ENCODE peak calls at places on chromosomes 12 and 14, in seven cellular contexts. One of them, this sample, is unnamed.

GRCh38 chr12:47742253-47742825 is 16.3 kb downstream of the RAPGEF3 start:
- DNase-seq in IMR-90: no peak
- DNase-seq in neuronal stem cell: no peak
- DNase-seq in mesendoderm: peak
- DNase-seq in trophoblast cell: peak
- DNase-seq in mesenchymal stem cell: peak
- DNase-seq in H1: no peak
- DNase-seq in this sample: peak

GRCh38 chr12:24730461-24730896 is 218.4 kb downstream of the BCAT1 start:
- DNase-seq in IMR-90: no peak
- DNase-seq in neuronal stem cell: no peak
- DNase-seq in mesendoderm: no peak
- DNase-seq in trophoblast cell: no peak
- DNase-seq in mesenchymal stem cell: no peak
- DNase-seq in H1: no peak
- DNase-seq in this sample: no peak

GRCh38 chr14:96574171-96574632 is 72.0 kb downstream of the PAPOLA start:
- DNase-seq in IMR-90: no peak
- DNase-seq in neuronal stem cell: no peak
- DNase-seq in mesendoderm: no peak
- DNase-seq in trophoblast cell: no peak
- DNase-seq in mesenchymal stem cell: peak
- DNase-seq in H1: no peak
- DNase-seq in this sample: no peak

GRCh38 chr12:6821674-6822433 is at the start of gene GPR162:
- DNase-seq in IMR-90: peak
- DNase-seq in neuronal stem cell: peak
- DNase-seq in mesendoderm: peak
- DNase-seq in trophoblast cell: no peak
- DNase-seq in mesenchymal stem cell: peak
- DNase-seq in H1: no peak
- DNase-seq in this sample: peak

GRCh38 chr14:33026850-33027420 is 88.3 kb downstream of the NPAS3 start:
- DNase-seq in IMR-90: no peak
- DNase-seq in neuronal stem cell: no peak
- DNase-seq in mesendoderm: no peak
- DNase-seq in trophoblast cell: no peak
- DNase-seq in mesenchymal stem cell: no peak
- DNase-seq in H1: no peak
- DNase-seq in this sample: no peak

GRCh38 chr14:104681689-104682074 is 7.7 kb upstream of the INF2 start:
- DNase-seq in IMR-90: peak
- DNase-seq in neuronal stem cell: peak
- DNase-seq in mesendoderm: peak
- DNase-seq in trophoblast cell: peak
- DNase-seq in mesenchymal stem cell: peak
- DNase-seq in H1: peak
- DNase-seq in this sample: peak

GRCh38 chr12:29282452-29282851 is 98.5 kb downstream of the ERGIC2 start:
- DNase-seq in IMR-90: no peak
- DNase-seq in neuronal stem cell: no peak
- DNase-seq in mesendoderm: no peak
- DNase-seq in trophoblast cell: no peak
- DNase-seq in mesenchymal stem cell: peak
- DNase-seq in H1: no peak
- DNase-seq in this sample: no peak

GRCh38 chr12:69410571-69410970 is 51.0 kb downstream of the YEATS4 start:
- DNase-seq in IMR-90: no peak
- DNase-seq in neuronal stem cell: no peak
- DNase-seq in mesendoderm: no peak
- DNase-seq in trophoblast cell: peak
- DNase-seq in mesenchymal stem cell: no peak
- DNase-seq in H1: no peak
- DNase-seq in this sample: no peak

GRCh38 chr12:31236998-31237637 is 88.8 kb downstream of the SINHCAF start:
- DNase-seq in IMR-90: no peak
- DNase-seq in neuronal stem cell: no peak
- DNase-seq in mesendoderm: no peak
- DNase-seq in trophoblast cell: no peak
- DNase-seq in mesenchymal stem cell: no peak
- DNase-seq in H1: no peak
- DNase-seq in this sample: no peak

GRCh38 chr12:3168775-3169221 is 91.6 kb downstream of the TSPAN9 start:
- DNase-seq in IMR-90: peak
- DNase-seq in neuronal stem cell: no peak
- DNase-seq in mesendoderm: peak
- DNase-seq in trophoblast cell: peak
- DNase-seq in mesenchymal stem cell: peak
- DNase-seq in H1: peak
- DNase-seq in this sample: no peak

GRCh38 chr14:87522575-87522974 is 470.4 kb downstream of the GALC start:
- DNase-seq in IMR-90: no peak
- DNase-seq in neuronal stem cell: no peak
- DNase-seq in mesendoderm: peak
- DNase-seq in trophoblast cell: no peak
- DNase-seq in mesenchymal stem cell: no peak
- DNase-seq in H1: peak
- DNase-seq in this sample: peak

GRCh38 chr12:21656931-21657335 is 709 bp downstream of the LDHB start:
- DNase-seq in IMR-90: peak
- DNase-seq in neuronal stem cell: peak
- DNase-seq in mesendoderm: peak
- DNase-seq in trophoblast cell: peak
- DNase-seq in mesenchymal stem cell: peak
- DNase-seq in H1: no peak
- DNase-seq in this sample: peak

GRCh38 chr14:91241848-91242247 is 2.7 kb downstream of the GPR68 start:
- DNase-seq in IMR-90: no peak
- DNase-seq in neuronal stem cell: no peak
- DNase-seq in mesendoderm: no peak
- DNase-seq in trophoblast cell: no peak
- DNase-seq in mesenchymal stem cell: no peak
- DNase-seq in H1: no peak
- DNase-seq in this sample: no peak

GRCh38 chr12:100573499-100574261 is at the start of gene GAS2L3:
- DNase-seq in IMR-90: peak
- DNase-seq in neuronal stem cell: peak
- DNase-seq in mesendoderm: peak
- DNase-seq in trophoblast cell: peak
- DNase-seq in mesenchymal stem cell: peak
- DNase-seq in H1: peak
- DNase-seq in this sample: peak

GRCh38 chr14:94771906-94772468 is 2.1 kb upstream of the GSC start:
- DNase-seq in IMR-90: no peak
- DNase-seq in neuronal stem cell: no peak
- DNase-seq in mesendoderm: peak
- DNase-seq in trophoblast cell: no peak
- DNase-seq in mesenchymal stem cell: no peak
- DNase-seq in H1: no peak
- DNase-seq in this sample: no peak

GRCh38 chr14:76918176-76918750 is 92.1 kb downstream of the LRRC74A start:
- DNase-seq in IMR-90: peak
- DNase-seq in neuronal stem cell: no peak
- DNase-seq in mesendoderm: peak
- DNase-seq in trophoblast cell: peak
- DNase-seq in mesenchymal stem cell: peak
- DNase-seq in H1: no peak
- DNase-seq in this sample: no peak

GRCh38 chr14:36584167-36584811 is 1.9 kb upstream of the NKX2-8 start:
- DNase-seq in IMR-90: no peak
- DNase-seq in neuronal stem cell: no peak
- DNase-seq in mesendoderm: no peak
- DNase-seq in trophoblast cell: no peak
- DNase-seq in mesenchymal stem cell: no peak
- DNase-seq in H1: no peak
- DNase-seq in this sample: no peak
- H3K23ac ChIP-seq in IMR-90: no peak
- H3K23ac ChIP-seq in neuronal stem cell: no peak
- H3K23ac ChIP-seq in mesendoderm: no peak
- H3K23ac ChIP-seq in trophoblast cell: no peak
- H3K23ac ChIP-seq in mesenchymal stem cell: no peak
- H3K23ac ChIP-seq in H1: no peak
- H3K23ac ChIP-seq in this sample: no peak

GRCh38 chr14:34782031-34782430 is 67.6 kb upstream of the CFL2 start:
- DNase-seq in IMR-90: no peak
- DNase-seq in neuronal stem cell: no peak
- DNase-seq in mesendoderm: no peak
- DNase-seq in trophoblast cell: no peak
- DNase-seq in mesenchymal stem cell: peak
- DNase-seq in H1: no peak
- DNase-seq in this sample: no peak

GRCh38 chr14:34780646-34781045 is 66.3 kb upstream of the CFL2 start:
- DNase-seq in IMR-90: no peak
- DNase-seq in neuronal stem cell: no peak
- DNase-seq in mesendoderm: no peak
- DNase-seq in trophoblast cell: no peak
- DNase-seq in mesenchymal stem cell: peak
- DNase-seq in H1: no peak
- DNase-seq in this sample: no peak

GRCh38 chr14:34781242-34781641 is 66.8 kb upstream of the CFL2 start:
- DNase-seq in IMR-90: peak
- DNase-seq in neuronal stem cell: no peak
- DNase-seq in mesendoderm: no peak
- DNase-seq in trophoblast cell: peak
- DNase-seq in mesenchymal stem cell: peak
- DNase-seq in H1: no peak
- DNase-seq in this sample: no peak

GRCh38 chr14:34785223-34786006 is 71.0 kb upstream of the CFL2 start:
- DNase-seq in IMR-90: no peak
- DNase-seq in neuronal stem cell: no peak
- DNase-seq in mesendoderm: no peak
- DNase-seq in trophoblast cell: no peak
- DNase-seq in mesenchymal stem cell: no peak
- DNase-seq in H1: no peak
- DNase-seq in this sample: no peak
- H3K23ac ChIP-seq in IMR-90: no peak
- H3K23ac ChIP-seq in neuronal stem cell: no peak
- H3K23ac ChIP-seq in mesendoderm: no peak
- H3K23ac ChIP-seq in trophoblast cell: no peak
- H3K23ac ChIP-seq in mesenchymal stem cell: no peak
- H3K23ac ChIP-seq in H1: no peak
- H3K23ac ChIP-seq in this sample: no peak

DNA sequence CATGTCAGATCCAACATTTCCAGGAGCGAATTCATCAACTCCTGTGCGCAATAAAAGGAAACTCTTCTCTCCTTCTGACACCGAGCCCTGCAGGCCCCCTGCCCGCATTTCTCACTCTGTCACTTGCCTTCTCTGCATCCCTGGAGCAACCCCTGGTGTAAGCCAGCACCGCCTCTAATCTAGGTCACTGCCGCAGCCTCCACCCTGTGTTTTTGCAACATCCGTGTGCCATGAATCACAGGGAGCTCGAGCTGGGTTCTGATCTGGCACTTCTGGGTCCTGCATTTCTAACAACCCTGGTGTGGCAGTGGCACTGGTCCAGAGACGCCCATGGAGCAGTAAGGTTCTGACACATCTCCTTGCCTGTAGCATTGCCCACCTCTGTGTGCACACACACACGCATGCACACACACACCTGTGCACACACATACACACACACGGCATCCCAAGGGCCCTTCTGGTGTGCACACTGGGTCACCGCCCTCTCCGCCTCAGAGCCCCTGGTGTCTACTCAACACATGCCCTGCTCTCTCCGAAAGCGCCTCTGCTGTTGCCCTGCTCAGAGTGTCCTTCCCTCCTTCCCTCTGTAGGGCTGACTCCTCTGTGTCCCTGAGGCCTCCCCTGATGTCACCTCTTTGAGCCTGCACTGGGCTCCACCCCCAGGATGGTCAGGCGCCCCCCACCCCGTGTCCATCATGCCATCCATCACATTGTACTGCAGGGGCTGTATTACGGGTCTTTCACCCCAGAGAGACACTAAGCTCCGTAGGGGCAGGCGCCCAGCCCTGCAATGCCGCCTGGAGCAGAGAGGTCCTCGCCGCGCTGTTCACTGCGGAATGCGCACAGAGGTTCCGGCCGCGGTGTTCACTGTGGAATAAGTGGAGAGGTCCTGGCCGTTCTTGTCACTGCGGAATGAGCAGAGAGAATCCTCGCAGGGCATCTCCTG is 111.4 kb upstream of the SFSWAP start:
- DNase-seq in IMR-90: no peak
- DNase-seq in neuronal stem cell: no peak
- DNase-seq in mesendoderm: no peak
- DNase-seq in trophoblast cell: no peak
- DNase-seq in mesenchymal stem cell: no peak
- DNase-seq in H1: no peak
- DNase-seq in this sample: no peak
- H3K23ac ChIP-seq in IMR-90: no peak
- H3K23ac ChIP-seq in neuronal stem cell: no peak
- H3K23ac ChIP-seq in mesendoderm: no peak
- H3K23ac ChIP-seq in trophoblast cell: no peak
- H3K23ac ChIP-seq in mesenchymal stem cell: no peak
- H3K23ac ChIP-seq in H1: no peak
- H3K23ac ChIP-seq in this sample: no peak

DNA sequence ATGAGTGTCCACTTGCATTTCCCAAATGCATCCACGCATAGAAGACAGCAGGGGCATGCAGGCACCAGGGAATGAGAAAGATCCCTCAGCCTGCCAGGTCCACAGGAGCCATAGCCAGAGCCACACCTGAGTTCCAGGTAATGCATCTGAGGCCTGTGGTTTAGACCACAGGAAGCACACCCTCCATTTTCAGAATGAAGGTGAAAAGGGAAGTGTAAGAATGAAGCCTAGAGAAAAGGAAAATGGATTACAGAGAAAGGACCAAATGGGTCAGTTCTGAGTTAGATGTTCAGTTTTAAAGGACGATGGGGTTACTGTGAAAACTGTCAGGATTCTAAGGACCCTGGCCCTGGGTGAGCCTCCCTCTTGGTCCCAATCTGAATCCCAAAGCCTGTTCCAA is 1283.2 kb downstream of the TMEM121 start:
- DNase-seq in IMR-90: no peak
- DNase-seq in neuronal stem cell: no peak
- DNase-seq in mesendoderm: no peak
- DNase-seq in trophoblast cell: no peak
- DNase-seq in mesenchymal stem cell: no peak
- DNase-seq in H1: no peak
- DNase-seq in this sample: no peak
- H3K23ac ChIP-seq in IMR-90: no peak
- H3K23ac ChIP-seq in neuronal stem cell: no peak
- H3K23ac ChIP-seq in mesendoderm: no peak
- H3K23ac ChIP-seq in trophoblast cell: no peak
- H3K23ac ChIP-seq in mesenchymal stem cell: no peak
- H3K23ac ChIP-seq in H1: no peak
- H3K23ac ChIP-seq in this sample: no peak

GRCh38 chr12:4975574-4975973 is 65.9 kb downstream of the KCNA1 start:
- DNase-seq in IMR-90: no peak
- DNase-seq in neuronal stem cell: no peak
- DNase-seq in mesendoderm: peak
- DNase-seq in trophoblast cell: no peak
- DNase-seq in mesenchymal stem cell: no peak
- DNase-seq in H1: no peak
- DNase-seq in this sample: peak
- H3K23ac ChIP-seq in IMR-90: no peak
- H3K23ac ChIP-seq in neuronal stem cell: no peak
- H3K23ac ChIP-seq in mesendoderm: no peak
- H3K23ac ChIP-seq in trophoblast cell: no peak
- H3K23ac ChIP-seq in mesenchymal stem cell: no peak
- H3K23ac ChIP-seq in H1: no peak
- H3K23ac ChIP-seq in this sample: no peak

DNA sequence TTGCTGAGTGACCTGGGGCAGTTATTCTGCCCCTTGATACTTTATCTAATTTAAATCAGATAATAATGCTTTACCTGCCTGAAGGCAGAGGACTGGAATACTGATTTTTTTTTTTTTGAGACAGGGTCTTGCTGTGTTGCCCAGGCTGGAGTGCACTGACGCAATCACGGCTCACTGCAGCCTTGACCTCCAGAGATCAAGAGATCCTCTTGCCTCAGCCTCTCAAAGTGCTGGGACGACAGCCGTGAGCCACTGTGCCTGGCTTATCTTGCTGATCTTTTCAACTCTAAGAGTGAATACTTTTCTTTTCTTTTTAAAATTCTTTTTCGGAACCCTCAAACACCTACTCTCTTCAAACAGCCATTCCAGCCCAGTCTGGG is 699 bp upstream of the B4GALNT3 start:
- DNase-seq in IMR-90: no peak
- DNase-seq in neuronal stem cell: no peak
- DNase-seq in mesendoderm: no peak
- DNase-seq in trophoblast cell: peak
- DNase-seq in mesenchymal stem cell: no peak
- DNase-seq in H1: no peak
- DNase-seq in this sample: no peak
- H3K23ac ChIP-seq in IMR-90: no peak
- H3K23ac ChIP-seq in neuronal stem cell: no peak
- H3K23ac ChIP-seq in mesendoderm: no peak
- H3K23ac ChIP-seq in trophoblast cell: no peak
- H3K23ac ChIP-seq in mesenchymal stem cell: no peak
- H3K23ac ChIP-seq in H1: no peak
- H3K23ac ChIP-seq in this sample: no peak

This sample was measured in H9.